ENCODE peak calls at places on chromosomes 16 and 17, in seven cellular contexts. M is CD8-positive, alpha-beta T cell; H is cardiac fibroblast; Q is tibial artery; L is AG09309; V is CD4-positive, alpha-beta T cell; R is transverse colon. E is an unnamed sample.
A peak's percentile ranks its signal among the peaks of the same experiment; 100 is the strongest.

GRCh38 chr17:1123397-1124237 is 56.2 kb downstream of the ABR start:
- DNase-seq in M (no peak), H (no peak), R (no peak), Q (no peak), V (no peak), L (no peak), E (no peak)

GRCh38 chr16:47578573-47578972 is 117.4 kb downstream of the PHKB start:
- DNase-seq in H (peak; percentile 63), Q (no peak), V (no peak), L (no peak), M (no peak), R (no peak), E (no peak)

GRCh38 chr16:66911112-66911511 is 7.6 kb downstream of the CDH16 start:
- DNase-seq in R (no peak), L (no peak), V (no peak), H (peak; percentile 19), M (no peak), Q (no peak), E (no peak)

GRCh38 chr17:21293846-21294240 is 9.3 kb downstream of the MAP2K3 start:
- DNase-seq in H (no peak), M (no peak), V (no peak), L (no peak), R (no peak), Q (no peak), E (no peak)

GRCh38 chr16:6016530-6017184 is 919.1 kb upstream of the EEF2KMT start:
- DNase-seq in M (no peak), Q (no peak), L (no peak), H (peak; percentile 20), V (no peak), R (no peak), E (no peak)

GRCh38 chr17:39870776-39871175 is 2.8 kb downstream of the ZPBP2 start:
- DNase-seq in R (no peak), L (no peak), V (no peak), H (no peak), M (no peak), Q (no peak), E (no peak)

GRCh38 chr17:28008526-28008925 is 34.0 kb upstream of the NLK start:
- DNase-seq in R (peak; percentile 38), Q (no peak), M (no peak), H (peak; percentile 76), L (no peak), V (no peak), E (peak; percentile 10)

GRCh38 chr17:29593546-29594440 is 861 bp downstream of the ANKRD13B start:
- DNase-seq in V (no peak), L (no peak), Q (no peak), R (peak; percentile 23), M (no peak), H (no peak), E (no peak)

GRCh38 chr17:36008998-36009665 is 7.8 kb upstream of the CCL15 start:
- DNase-seq in L (no peak), Q (no peak), V (no peak), H (peak; percentile 47), R (no peak), M (no peak), E (no peak)

GRCh38 chr16:87570938-87571867 is 31.1 kb upstream of the JPH3 start:
- DNase-seq in Q (peak; percentile 76), R (peak; percentile 66), M (no peak), H (peak; percentile 58), L (no peak), V (no peak), E (no peak)

GRCh38 chr16:13866073-13866472 is 53.9 kb upstream of the ERCC4 start:
- DNase-seq in M (peak; percentile 20), V (no peak), Q (peak; percentile 49), H (peak; percentile 89), L (peak; percentile 46), R (peak; percentile 61), E (peak; percentile 34)

DNA sequence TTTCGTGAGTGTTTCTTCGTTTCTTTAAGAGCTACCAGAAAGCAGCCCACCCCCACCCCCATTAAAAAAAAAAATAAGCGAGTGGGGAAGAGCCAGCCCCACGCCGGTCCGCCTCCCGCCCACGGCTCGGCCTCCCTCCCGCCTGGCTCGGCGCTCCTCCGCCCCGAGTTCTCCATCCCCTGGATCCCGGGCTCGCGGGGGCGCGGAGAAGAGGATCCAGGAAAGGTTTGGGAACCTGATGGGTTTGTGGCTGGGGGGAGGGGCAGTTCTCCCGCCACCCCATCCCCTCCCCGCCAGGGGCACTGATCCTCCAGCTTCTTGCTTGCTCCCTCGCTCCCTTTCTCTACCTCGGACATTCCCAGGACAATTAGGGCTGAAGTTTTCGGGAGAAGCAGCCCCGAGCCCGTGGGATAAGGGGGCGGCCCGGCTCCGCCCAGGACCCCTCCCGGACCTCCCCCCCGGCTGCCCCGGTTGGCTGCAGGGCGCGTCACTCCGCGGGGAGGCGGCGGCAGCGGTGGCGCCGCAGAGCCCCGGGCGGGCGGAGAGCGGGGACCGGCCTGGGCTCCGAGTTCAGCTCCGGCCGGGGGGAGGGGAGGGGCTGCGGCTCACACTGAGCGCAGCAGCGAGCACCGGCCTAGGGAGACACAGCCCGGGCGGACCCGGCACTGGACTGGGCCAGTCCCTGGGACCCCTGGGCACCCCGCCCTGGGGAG is 1.0 kb upstream of the SALL1 start:
- DNase-seq in M (no peak), L (peak; percentile 59), V (no peak), Q (no peak), H (peak; percentile 9), R (peak; percentile 33), E (peak; percentile 78)
- TF ChIP-seq CTCF in M (no peak), L (peak; percentile 7), V (no peak), Q (no peak), H (no peak), R (no peak), E (no peak)

DNA sequence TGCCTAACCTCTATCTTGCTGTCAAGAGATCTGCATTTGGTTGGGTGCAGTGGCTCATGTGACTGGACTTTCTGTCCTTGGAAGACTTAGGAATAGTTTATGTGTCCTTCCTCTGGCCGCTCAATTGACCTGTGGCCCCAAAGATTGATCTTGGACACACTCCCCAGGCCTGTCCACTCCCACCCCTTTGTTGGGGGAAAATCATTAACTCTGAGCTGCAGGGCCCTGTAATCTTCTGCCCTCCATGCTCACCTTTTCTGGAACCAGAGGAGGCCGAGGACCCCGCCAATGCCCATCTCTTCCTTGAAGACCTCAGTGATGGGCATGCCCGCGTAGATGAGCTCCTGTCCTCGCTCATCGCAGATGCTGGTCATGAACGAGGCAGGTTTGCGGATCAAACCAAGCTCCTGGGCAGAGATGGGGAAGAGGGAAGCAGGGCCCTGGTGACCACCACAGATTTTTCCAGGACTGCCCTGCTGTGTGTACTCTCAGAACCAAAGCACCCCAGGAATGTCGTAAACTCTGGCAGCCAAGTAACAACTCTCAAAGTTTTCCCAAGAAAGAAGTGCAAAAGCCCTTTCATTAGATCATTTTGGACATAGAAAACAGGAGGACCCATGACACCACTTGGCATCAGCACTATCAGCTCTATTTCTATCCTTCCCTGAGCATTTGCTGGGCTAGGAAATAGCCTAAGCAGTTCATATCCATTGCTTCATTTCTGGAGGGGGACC is 8.5 kb upstream of the KLHL11 start:
- DNase-seq in Q (no peak), L (peak; percentile 3), V (no peak), H (no peak), R (no peak), M (no peak), E (no peak)
- TF ChIP-seq CTCF in Q (no peak), L (no peak), V (no peak), H (no peak), R (no peak), M (no peak), E (no peak)

GRCh38 chr16:3003582-3004270 is 9.0 kb upstream of the CLDN9 start:
- DNase-seq in M (peak; percentile 93), H (peak; percentile 99), R (peak; percentile 98), L (peak; percentile 88), Q (peak; percentile 91), V (peak; percentile 93), E (peak; percentile 96)
- TF ChIP-seq CTCF in M (peak; percentile 54), H (peak; percentile 28), R (peak; percentile 46), L (peak; percentile 50), Q (peak; percentile 51), V (peak; percentile 64), E (peak; percentile 49)

DNA sequence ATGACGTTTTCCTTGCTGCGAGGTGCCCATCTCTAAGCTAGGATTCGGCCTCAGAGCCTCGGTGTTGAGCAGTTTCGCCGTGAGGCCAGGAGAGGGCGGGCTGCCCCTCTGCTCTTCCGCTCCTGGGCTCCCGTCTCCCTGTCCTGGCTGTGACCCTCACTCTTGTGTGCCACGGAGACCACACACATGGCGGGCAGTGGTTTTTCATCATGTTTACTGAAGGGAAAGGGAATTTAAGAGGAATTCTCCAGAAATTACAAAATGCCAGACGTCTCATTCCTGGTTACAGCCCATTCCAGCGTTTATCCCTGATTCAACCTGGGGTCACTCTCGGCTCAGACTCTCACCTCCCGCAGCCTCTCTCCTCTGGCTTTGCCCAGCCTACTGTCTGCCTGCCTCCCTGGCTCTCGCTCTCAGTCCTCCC is 96.8 kb upstream of the ELAC2 start:
- DNase-seq in L (peak; percentile 17), Q (no peak), M (no peak), R (no peak), H (peak; percentile 37), V (no peak), E (peak; percentile 36)
- TF ChIP-seq CTCF in L (peak; percentile 93), Q (no peak), M (no peak), R (peak; percentile 52), H (peak; percentile 86), V (peak; percentile 18), E (peak; percentile 96)